ENCODE peak calls at places on chromosomes 11 and 22, in eight cellular contexts. One of them, this sample, is unnamed.
A peak's percentile ranks its signal among the peaks of the same experiment; 100 is the strongest.

GRCh38 chr11:26331911-26332571 is at the start of gene ANO3:
- DNase-seq in RWPE1: peak; percentile 80
- DNase-seq in activated CD4-positive, alpha-beta T cell treated with anti-CD3 and anti-CD28 coated beads for 4 hours: no peak
- DNase-seq in left ventricle myocardium inferior: peak; percentile 25
- DNase-seq in stimulated activated CD8-positive, alpha-beta memory T cell treated with anti-CD3 and anti-CD28 coated beads, Interleukin-7, amount 100 ng/mL, for 1 hour: no peak
- DNase-seq in coronary artery: no peak
- DNase-seq in T-helper 2 cell: no peak
- DNase-seq in heart right ventricle: peak; percentile 30
- DNase-seq in this sample: peak; percentile 31

GRCh38 chr22:49545606-49546005 is 282.1 kb downstream of the BRD1 start:
- DNase-seq in RWPE1: no peak
- DNase-seq in activated CD4-positive, alpha-beta T cell treated with anti-CD3 and anti-CD28 coated beads for 4 hours: no peak
- DNase-seq in left ventricle myocardium inferior: no peak
- DNase-seq in stimulated activated CD8-positive, alpha-beta memory T cell treated with anti-CD3 and anti-CD28 coated beads, Interleukin-7, amount 100 ng/mL, for 1 hour: no peak
- DNase-seq in coronary artery: no peak
- DNase-seq in T-helper 2 cell: no peak
- DNase-seq in heart right ventricle: no peak
- DNase-seq in this sample: no peak

GRCh38 chr11:105884436-105884835 is 137.6 kb downstream of the MSANTD4 start:
- DNase-seq in RWPE1: no peak
- DNase-seq in activated CD4-positive, alpha-beta T cell treated with anti-CD3 and anti-CD28 coated beads for 4 hours: no peak
- DNase-seq in left ventricle myocardium inferior: no peak
- DNase-seq in stimulated activated CD8-positive, alpha-beta memory T cell treated with anti-CD3 and anti-CD28 coated beads, Interleukin-7, amount 100 ng/mL, for 1 hour: no peak
- DNase-seq in coronary artery: no peak
- DNase-seq in T-helper 2 cell: no peak
- DNase-seq in heart right ventricle: no peak
- DNase-seq in this sample: no peak

GRCh38 chr11:66598993-66599392 is 6.0 kb downstream of the CCS start:
- DNase-seq in RWPE1: no peak
- DNase-seq in activated CD4-positive, alpha-beta T cell treated with anti-CD3 and anti-CD28 coated beads for 4 hours: no peak
- DNase-seq in left ventricle myocardium inferior: no peak
- DNase-seq in stimulated activated CD8-positive, alpha-beta memory T cell treated with anti-CD3 and anti-CD28 coated beads, Interleukin-7, amount 100 ng/mL, for 1 hour: no peak
- DNase-seq in coronary artery: no peak
- DNase-seq in T-helper 2 cell: no peak
- DNase-seq in heart right ventricle: no peak
- DNase-seq in this sample: no peak

GRCh38 chr11:72015511-72016061 is 16.9 kb downstream of the IL18BP start:
- DNase-seq in RWPE1: no peak
- DNase-seq in activated CD4-positive, alpha-beta T cell treated with anti-CD3 and anti-CD28 coated beads for 4 hours: no peak
- DNase-seq in left ventricle myocardium inferior: no peak
- DNase-seq in stimulated activated CD8-positive, alpha-beta memory T cell treated with anti-CD3 and anti-CD28 coated beads, Interleukin-7, amount 100 ng/mL, for 1 hour: no peak
- DNase-seq in coronary artery: peak; percentile 69
- DNase-seq in T-helper 2 cell: no peak
- DNase-seq in heart right ventricle: no peak
- DNase-seq in this sample: no peak

GRCh38 chr11:75524576-75525432 is 937 bp downstream of the GDPD5 start:
- DNase-seq in RWPE1: no peak
- DNase-seq in activated CD4-positive, alpha-beta T cell treated with anti-CD3 and anti-CD28 coated beads for 4 hours: peak; percentile 31
- DNase-seq in left ventricle myocardium inferior: no peak
- DNase-seq in stimulated activated CD8-positive, alpha-beta memory T cell treated with anti-CD3 and anti-CD28 coated beads, Interleukin-7, amount 100 ng/mL, for 1 hour: no peak
- DNase-seq in coronary artery: no peak
- DNase-seq in T-helper 2 cell: peak; percentile 37
- DNase-seq in heart right ventricle: peak; percentile 33
- DNase-seq in this sample: peak; percentile 26

GRCh38 chr11:90874971-90875370 is 652.1 kb upstream of the CHORDC1 start:
- DNase-seq in RWPE1: peak; percentile 38
- DNase-seq in activated CD4-positive, alpha-beta T cell treated with anti-CD3 and anti-CD28 coated beads for 4 hours: no peak
- DNase-seq in left ventricle myocardium inferior: no peak
- DNase-seq in stimulated activated CD8-positive, alpha-beta memory T cell treated with anti-CD3 and anti-CD28 coated beads, Interleukin-7, amount 100 ng/mL, for 1 hour: no peak
- DNase-seq in coronary artery: no peak
- DNase-seq in T-helper 2 cell: no peak
- DNase-seq in heart right ventricle: no peak
- DNase-seq in this sample: no peak

GRCh38 chr11:5103066-5103465 is 33.7 kb downstream of the OR52E1 start:
- DNase-seq in RWPE1: no peak
- DNase-seq in activated CD4-positive, alpha-beta T cell treated with anti-CD3 and anti-CD28 coated beads for 4 hours: no peak
- DNase-seq in left ventricle myocardium inferior: no peak
- DNase-seq in stimulated activated CD8-positive, alpha-beta memory T cell treated with anti-CD3 and anti-CD28 coated beads, Interleukin-7, amount 100 ng/mL, for 1 hour: no peak
- DNase-seq in coronary artery: no peak
- DNase-seq in T-helper 2 cell: no peak
- DNase-seq in heart right ventricle: no peak
- DNase-seq in this sample: no peak

GRCh38 chr11:16606784-16607674 is 131.4 kb upstream of the C11orf58 start:
- DNase-seq in RWPE1: no peak
- DNase-seq in activated CD4-positive, alpha-beta T cell treated with anti-CD3 and anti-CD28 coated beads for 4 hours: no peak
- DNase-seq in left ventricle myocardium inferior: peak; percentile 68
- DNase-seq in stimulated activated CD8-positive, alpha-beta memory T cell treated with anti-CD3 and anti-CD28 coated beads, Interleukin-7, amount 100 ng/mL, for 1 hour: no peak
- DNase-seq in coronary artery: no peak
- DNase-seq in T-helper 2 cell: no peak
- DNase-seq in heart right ventricle: peak; percentile 75
- DNase-seq in this sample: peak; percentile 78

GRCh38 chr11:8220261-8221024 is 43.2 kb downstream of the LMO1 start:
- DNase-seq in RWPE1: no peak
- DNase-seq in activated CD4-positive, alpha-beta T cell treated with anti-CD3 and anti-CD28 coated beads for 4 hours: no peak
- DNase-seq in left ventricle myocardium inferior: no peak
- DNase-seq in stimulated activated CD8-positive, alpha-beta memory T cell treated with anti-CD3 and anti-CD28 coated beads, Interleukin-7, amount 100 ng/mL, for 1 hour: no peak
- DNase-seq in coronary artery: no peak
- DNase-seq in T-helper 2 cell: no peak
- DNase-seq in heart right ventricle: no peak
- DNase-seq in this sample: no peak

GRCh38 chr11:132052904-132053303 is 682.5 kb downstream of the NTM start:
- DNase-seq in RWPE1: no peak
- DNase-seq in activated CD4-positive, alpha-beta T cell treated with anti-CD3 and anti-CD28 coated beads for 4 hours: no peak
- DNase-seq in left ventricle myocardium inferior: no peak
- DNase-seq in stimulated activated CD8-positive, alpha-beta memory T cell treated with anti-CD3 and anti-CD28 coated beads, Interleukin-7, amount 100 ng/mL, for 1 hour: no peak
- DNase-seq in coronary artery: no peak
- DNase-seq in T-helper 2 cell: no peak
- DNase-seq in heart right ventricle: no peak
- DNase-seq in this sample: no peak

GRCh38 chr22:22103078-22103593 is 120.5 kb upstream of the TOP3B start:
- DNase-seq in RWPE1: no peak
- DNase-seq in activated CD4-positive, alpha-beta T cell treated with anti-CD3 and anti-CD28 coated beads for 4 hours: no peak
- DNase-seq in left ventricle myocardium inferior: no peak
- DNase-seq in stimulated activated CD8-positive, alpha-beta memory T cell treated with anti-CD3 and anti-CD28 coated beads, Interleukin-7, amount 100 ng/mL, for 1 hour: no peak
- DNase-seq in coronary artery: no peak
- DNase-seq in T-helper 2 cell: no peak
- DNase-seq in heart right ventricle: no peak
- DNase-seq in this sample: no peak

GRCh38 chr22:43407591-43407990 is 4.2 kb upstream of the MPPED1 start:
- DNase-seq in RWPE1: no peak
- DNase-seq in activated CD4-positive, alpha-beta T cell treated with anti-CD3 and anti-CD28 coated beads for 4 hours: no peak
- DNase-seq in left ventricle myocardium inferior: no peak
- DNase-seq in stimulated activated CD8-positive, alpha-beta memory T cell treated with anti-CD3 and anti-CD28 coated beads, Interleukin-7, amount 100 ng/mL, for 1 hour: no peak
- DNase-seq in coronary artery: no peak
- DNase-seq in T-helper 2 cell: no peak
- DNase-seq in heart right ventricle: no peak
- DNase-seq in this sample: no peak

GRCh38 chr11:57493507-57494503 is 21.7 kb downstream of the SLC43A1 start:
- DNase-seq in RWPE1: peak; percentile 60
- DNase-seq in activated CD4-positive, alpha-beta T cell treated with anti-CD3 and anti-CD28 coated beads for 4 hours: peak; percentile 83
- DNase-seq in left ventricle myocardium inferior: peak; percentile 44
- DNase-seq in stimulated activated CD8-positive, alpha-beta memory T cell treated with anti-CD3 and anti-CD28 coated beads, Interleukin-7, amount 100 ng/mL, for 1 hour: peak; percentile 64
- DNase-seq in coronary artery: no peak
- DNase-seq in T-helper 2 cell: peak; percentile 64
- DNase-seq in heart right ventricle: peak; percentile 64
- DNase-seq in this sample: peak; percentile 41

GRCh38 chr11:87851234-87851633 is 324.0 kb downstream of the RAB38 start:
- DNase-seq in RWPE1: peak; percentile 5
- DNase-seq in activated CD4-positive, alpha-beta T cell treated with anti-CD3 and anti-CD28 coated beads for 4 hours: no peak
- DNase-seq in left ventricle myocardium inferior: no peak
- DNase-seq in stimulated activated CD8-positive, alpha-beta memory T cell treated with anti-CD3 and anti-CD28 coated beads, Interleukin-7, amount 100 ng/mL, for 1 hour: no peak
- DNase-seq in coronary artery: no peak
- DNase-seq in T-helper 2 cell: no peak
- DNase-seq in heart right ventricle: no peak
- DNase-seq in this sample: no peak

GRCh38 chr11:62394825-62395538 is 23.9 kb upstream of the SCGB1A1 start:
- DNase-seq in RWPE1: peak; percentile 87
- DNase-seq in activated CD4-positive, alpha-beta T cell treated with anti-CD3 and anti-CD28 coated beads for 4 hours: peak; percentile 40
- DNase-seq in left ventricle myocardium inferior: peak; percentile 79
- DNase-seq in stimulated activated CD8-positive, alpha-beta memory T cell treated with anti-CD3 and anti-CD28 coated beads, Interleukin-7, amount 100 ng/mL, for 1 hour: no peak
- DNase-seq in coronary artery: peak; percentile 86
- DNase-seq in T-helper 2 cell: no peak
- DNase-seq in heart right ventricle: peak; percentile 81
- DNase-seq in this sample: peak; percentile 78

GRCh38 chr11:45100338-45100737 is 46.1 kb upstream of the PRDM11 start:
- DNase-seq in RWPE1: peak; percentile 33
- DNase-seq in activated CD4-positive, alpha-beta T cell treated with anti-CD3 and anti-CD28 coated beads for 4 hours: no peak
- DNase-seq in left ventricle myocardium inferior: no peak
- DNase-seq in stimulated activated CD8-positive, alpha-beta memory T cell treated with anti-CD3 and anti-CD28 coated beads, Interleukin-7, amount 100 ng/mL, for 1 hour: no peak
- DNase-seq in coronary artery: no peak
- DNase-seq in T-helper 2 cell: no peak
- DNase-seq in heart right ventricle: no peak
- DNase-seq in this sample: no peak

GRCh38 chr22:43956383-43956782 is 1.1 kb downstream of the SAMM50 start:
- DNase-seq in RWPE1: no peak
- DNase-seq in activated CD4-positive, alpha-beta T cell treated with anti-CD3 and anti-CD28 coated beads for 4 hours: no peak
- DNase-seq in left ventricle myocardium inferior: no peak
- DNase-seq in stimulated activated CD8-positive, alpha-beta memory T cell treated with anti-CD3 and anti-CD28 coated beads, Interleukin-7, amount 100 ng/mL, for 1 hour: no peak
- DNase-seq in coronary artery: no peak
- DNase-seq in T-helper 2 cell: no peak
- DNase-seq in heart right ventricle: no peak
- DNase-seq in this sample: no peak

GRCh38 chr11:75169101-75169885 is 18.4 kb downstream of the SLCO2B1 start:
- DNase-seq in RWPE1: no peak
- DNase-seq in activated CD4-positive, alpha-beta T cell treated with anti-CD3 and anti-CD28 coated beads for 4 hours: no peak
- DNase-seq in left ventricle myocardium inferior: no peak
- DNase-seq in stimulated activated CD8-positive, alpha-beta memory T cell treated with anti-CD3 and anti-CD28 coated beads, Interleukin-7, amount 100 ng/mL, for 1 hour: no peak
- DNase-seq in coronary artery: no peak
- DNase-seq in T-helper 2 cell: no peak
- DNase-seq in heart right ventricle: no peak
- DNase-seq in this sample: no peak

GRCh38 chr11:72263363-72263762 is 19.4 kb upstream of the PHOX2A start:
- DNase-seq in RWPE1: no peak
- DNase-seq in activated CD4-positive, alpha-beta T cell treated with anti-CD3 and anti-CD28 coated beads for 4 hours: no peak
- DNase-seq in left ventricle myocardium inferior: no peak
- DNase-seq in stimulated activated CD8-positive, alpha-beta memory T cell treated with anti-CD3 and anti-CD28 coated beads, Interleukin-7, amount 100 ng/mL, for 1 hour: no peak
- DNase-seq in coronary artery: no peak
- DNase-seq in T-helper 2 cell: no peak
- DNase-seq in heart right ventricle: no peak
- DNase-seq in this sample: no peak

GRCh38 chr11:47923667-47924066 is 56.7 kb upstream of the PTPRJ start:
- DNase-seq in RWPE1: no peak
- DNase-seq in activated CD4-positive, alpha-beta T cell treated with anti-CD3 and anti-CD28 coated beads for 4 hours: no peak
- DNase-seq in left ventricle myocardium inferior: peak; percentile 40
- DNase-seq in stimulated activated CD8-positive, alpha-beta memory T cell treated with anti-CD3 and anti-CD28 coated beads, Interleukin-7, amount 100 ng/mL, for 1 hour: no peak
- DNase-seq in coronary artery: no peak
- DNase-seq in T-helper 2 cell: no peak
- DNase-seq in heart right ventricle: peak; percentile 30
- DNase-seq in this sample: peak; percentile 49

GRCh38 chr11:71252782-71253730 is 679 bp upstream of the SHANK2 start:
- DNase-seq in RWPE1: peak; percentile 47
- DNase-seq in activated CD4-positive, alpha-beta T cell treated with anti-CD3 and anti-CD28 coated beads for 4 hours: no peak
- DNase-seq in left ventricle myocardium inferior: no peak
- DNase-seq in stimulated activated CD8-positive, alpha-beta memory T cell treated with anti-CD3 and anti-CD28 coated beads, Interleukin-7, amount 100 ng/mL, for 1 hour: no peak
- DNase-seq in coronary artery: no peak
- DNase-seq in T-helper 2 cell: no peak
- DNase-seq in heart right ventricle: no peak
- DNase-seq in this sample: no peak

This sample was measured in heart left ventricle.